ENCODE peak calls at places on chromosomes 2 and 18, in seven cellular contexts. F, O, M, J, A, G and P are unnamed samples.

GRCh38 chr2:127563458-127564428 is 28.3 kb downstream of the MYO7B start:
- DNase-seq in G (no peak), M (no peak), J (no peak), A (no peak), F (no peak), O (peak), P (no peak)

GRCh38 chr18:11981633-11982366 is 493 bp downstream of the IMPA2 start:
- DNase-seq in O (no peak), F (no peak), J (peak), G (peak), A (peak), M (peak), P (no peak)

GRCh38 chr18:34697891-34698290 is 12.2 kb upstream of the DTNA start:
- DNase-seq in J (no peak), F (no peak), M (no peak), A (no peak), O (no peak), G (peak), P (no peak)

GRCh38 chr2:157194097-157194688 is 63.3 kb upstream of the GALNT5 start:
- DNase-seq in A (peak), J (peak), O (no peak), M (no peak), G (peak), F (no peak), P (peak)

GRCh38 chr2:84886791-84887190 is 5.9 kb upstream of the TRABD2A start:
- DNase-seq in M (no peak), A (no peak), F (no peak), J (no peak), G (no peak), O (peak), P (no peak)

GRCh38 chr2:16643099-16643498 is 22.5 kb downstream of the CYRIA start:
- DNase-seq in F (no peak), G (no peak), J (no peak), A (no peak), O (no peak), M (no peak), P (no peak)

GRCh38 chr18:22839488-22839930 is 93.6 kb upstream of the RBBP8 start:
- DNase-seq in A (no peak), O (no peak), F (no peak), J (peak), G (no peak), M (no peak), P (no peak)

GRCh38 chr18:42113529-42114191 is 158.6 kb downstream of the PIK3C3 start:
- DNase-seq in O (no peak), J (peak), G (peak), F (no peak), M (no peak), A (no peak), P (no peak)

GRCh38 chr2:230219419-230220331 is at the start of gene SP110:
- DNase-seq in O (peak), J (peak), F (peak), M (peak), G (peak), A (peak), P (peak)

GRCh38 chr2:127807678-127808353 is 3.2 kb downstream of the WDR33 start:
- DNase-seq in J (peak), F (no peak), G (peak), A (no peak), O (no peak), M (no peak), P (no peak)